ENCODE peak calls at places on chromosomes 13 and 19, in ten cellular contexts. One of them, this sample, is unnamed.

GRCh38 chr19:48713041-48713863 is 6.3 kb downstream of the MAMSTR start:
- DNase-seq in activated CD8-positive, alpha-beta T cell treated with anti-CD3 and anti-CD28 coated beads for 36 hours: no peak
- DNase-seq in T-cell: no peak
- DNase-seq in occipital lobe: no peak
- DNase-seq in cardiac fibroblast: peak; percentile 19
- DNase-seq in endodermal cell: peak; percentile 88
- DNase-seq in WTC11: peak; percentile 59
- DNase-seq in body of pancreas: no peak
- DNase-seq in brain pericyte: no peak
- DNase-seq in NCI-H1105: no peak
- DNase-seq in this sample: peak; percentile 76

GRCh38 chr19:48726573-48726972 is 7.0 kb upstream of the MAMSTR start:
- DNase-seq in activated CD8-positive, alpha-beta T cell treated with anti-CD3 and anti-CD28 coated beads for 36 hours: peak; percentile 52
- DNase-seq in T-cell: no peak
- DNase-seq in occipital lobe: no peak
- DNase-seq in cardiac fibroblast: peak; percentile 23
- DNase-seq in endodermal cell: no peak
- DNase-seq in WTC11: no peak
- DNase-seq in body of pancreas: no peak
- DNase-seq in brain pericyte: no peak
- DNase-seq in NCI-H1105: no peak
- DNase-seq in this sample: no peak

GRCh38 chr13:55199132-55199531 is 1941.6 kb upstream of the PRR20A start:
- DNase-seq in activated CD8-positive, alpha-beta T cell treated with anti-CD3 and anti-CD28 coated beads for 36 hours: no peak
- DNase-seq in T-cell: no peak
- DNase-seq in occipital lobe: no peak
- DNase-seq in cardiac fibroblast: no peak
- DNase-seq in endodermal cell: peak; percentile 47
- DNase-seq in WTC11: no peak
- DNase-seq in body of pancreas: no peak
- DNase-seq in brain pericyte: no peak
- DNase-seq in NCI-H1105: no peak
- DNase-seq in this sample: peak; percentile 10

GRCh38 chr19:13873776-13874515 is 3.0 kb upstream of the NANOS3 start:
- DNase-seq in activated CD8-positive, alpha-beta T cell treated with anti-CD3 and anti-CD28 coated beads for 36 hours: no peak
- DNase-seq in T-cell: no peak
- DNase-seq in occipital lobe: no peak
- DNase-seq in cardiac fibroblast: no peak
- DNase-seq in endodermal cell: peak; percentile 44
- DNase-seq in WTC11: no peak
- DNase-seq in body of pancreas: no peak
- DNase-seq in brain pericyte: no peak
- DNase-seq in NCI-H1105: no peak
- DNase-seq in this sample: no peak

GRCh38 chr13:87123987-87124784 is 547.0 kb upstream of the SLITRK5 start:
- DNase-seq in activated CD8-positive, alpha-beta T cell treated with anti-CD3 and anti-CD28 coated beads for 36 hours: no peak
- DNase-seq in T-cell: no peak
- DNase-seq in occipital lobe: no peak
- DNase-seq in cardiac fibroblast: peak; percentile 82
- DNase-seq in endodermal cell: peak; percentile 79
- DNase-seq in WTC11: peak; percentile 16
- DNase-seq in body of pancreas: peak; percentile 3
- DNase-seq in brain pericyte: peak; percentile 95
- DNase-seq in NCI-H1105: no peak
- DNase-seq in this sample: peak; percentile 53

GRCh38 chr19:4347521-4347920 is 4.2 kb downstream of the MPND start:
- DNase-seq in activated CD8-positive, alpha-beta T cell treated with anti-CD3 and anti-CD28 coated beads for 36 hours: no peak
- DNase-seq in T-cell: no peak
- DNase-seq in occipital lobe: no peak
- DNase-seq in cardiac fibroblast: no peak
- DNase-seq in endodermal cell: no peak
- DNase-seq in WTC11: no peak
- DNase-seq in body of pancreas: no peak
- DNase-seq in brain pericyte: no peak
- DNase-seq in NCI-H1105: no peak
- DNase-seq in this sample: no peak

GRCh38 chr13:89497658-89498057 is 1826.5 kb downstream of the SLITRK5 start:
- DNase-seq in activated CD8-positive, alpha-beta T cell treated with anti-CD3 and anti-CD28 coated beads for 36 hours: no peak
- DNase-seq in T-cell: no peak
- DNase-seq in occipital lobe: no peak
- DNase-seq in cardiac fibroblast: no peak
- DNase-seq in endodermal cell: no peak
- DNase-seq in WTC11: no peak
- DNase-seq in body of pancreas: no peak
- DNase-seq in brain pericyte: no peak
- DNase-seq in NCI-H1105: no peak
- DNase-seq in this sample: no peak

GRCh38 chr19:4197625-4198466 is 15.4 kb downstream of the ANKRD24 start:
- DNase-seq in activated CD8-positive, alpha-beta T cell treated with anti-CD3 and anti-CD28 coated beads for 36 hours: peak; percentile 36
- DNase-seq in T-cell: no peak
- DNase-seq in occipital lobe: no peak
- DNase-seq in cardiac fibroblast: no peak
- DNase-seq in endodermal cell: peak; percentile 80
- DNase-seq in WTC11: peak; percentile 77
- DNase-seq in body of pancreas: no peak
- DNase-seq in brain pericyte: no peak
- DNase-seq in NCI-H1105: no peak
- DNase-seq in this sample: peak; percentile 92

GRCh38 chr13:20174656-20175405 is 14.0 kb upstream of the GJA3 start:
- DNase-seq in activated CD8-positive, alpha-beta T cell treated with anti-CD3 and anti-CD28 coated beads for 36 hours: peak; percentile 94
- DNase-seq in T-cell: no peak
- DNase-seq in occipital lobe: peak; percentile 3
- DNase-seq in cardiac fibroblast: peak; percentile 94
- DNase-seq in endodermal cell: peak; percentile 63
- DNase-seq in WTC11: no peak
- DNase-seq in body of pancreas: peak; percentile 75
- DNase-seq in brain pericyte: peak; percentile 26
- DNase-seq in NCI-H1105: no peak
- DNase-seq in this sample: peak; percentile 50

GRCh38 chr19:3265432-3265831 is 41.0 kb downstream of the CELF5 start:
- DNase-seq in activated CD8-positive, alpha-beta T cell treated with anti-CD3 and anti-CD28 coated beads for 36 hours: no peak
- DNase-seq in T-cell: no peak
- DNase-seq in occipital lobe: no peak
- DNase-seq in cardiac fibroblast: no peak
- DNase-seq in endodermal cell: no peak
- DNase-seq in WTC11: no peak
- DNase-seq in body of pancreas: no peak
- DNase-seq in brain pericyte: no peak
- DNase-seq in NCI-H1105: no peak
- DNase-seq in this sample: no peak